ENCODE peak calls at places on chromosomes 1 and 21, in four cellular contexts. L is retina, E is fibroblast of pulmonary artery, N is K562. T is an unnamed sample.

GRCh38 chr1:25182629-25183028 is 49.7 kb downstream of the SYF2 start:
- DNase-seq in L (no peak), E (peak), N (no peak), T (no peak)

GRCh38 chr1:19808351-19808750 is 6.7 kb downstream of the RNF186 start:
- DNase-seq in L (no peak), E (no peak), N (no peak), T (no peak)

GRCh38 chr1:10690484-10690883 is 106.0 kb downstream of the CASZ1 start:
- DNase-seq in L (no peak), E (no peak), N (peak), T (no peak)

GRCh38 chr1:245431706-245432105 is 276.9 kb downstream of the KIF26B start:
- DNase-seq in L (no peak), E (no peak), N (no peak), T (no peak)

GRCh38 chr1:174534789-174535188 is 87.0 kb downstream of the GPR52 start:
- DNase-seq in L (no peak), E (no peak), N (no peak), T (no peak)

GRCh38 chr1:241612533-241613505 is 27.4 kb downstream of the CHML start:
- DNase-seq in L (no peak), E (peak), N (peak), T (no peak)

GRCh38 chr21:39673736-39674135 is 61.0 kb downstream of the B3GALT5 start:
- DNase-seq in L (no peak), E (no peak), N (no peak), T (no peak)

GRCh38 chr1:1782399-1783221 is 4.3 kb upstream of the NADK start:
- DNase-seq in L (peak), E (peak), N (peak), T (peak)

GRCh38 chr1:32993215-32993566 is 28.6 kb upstream of the RNF19B start:
- DNase-seq in L (no peak), E (no peak), N (no peak), T (peak)

GRCh38 chr21:15667824-15668223 is 62.0 kb upstream of the USP25 start:
- DNase-seq in L (no peak), E (no peak), N (no peak), T (no peak)

GRCh38 chr1:39458991-39459390 is 32.4 kb upstream of the BMP8A start:
- DNase-seq in L (no peak), E (no peak), N (no peak), T (no peak)

GRCh38 chr21:14259669-14260458 is 43.9 kb downstream of the RBM11 start:
- DNase-seq in L (peak), E (peak), N (peak), T (peak)

GRCh38 chr1:198203434-198203833 is 46.6 kb downstream of the NEK7 start:
- DNase-seq in L (no peak), E (peak), N (no peak), T (no peak)

GRCh38 chr21:18449586-18449985 is 46.0 kb upstream of the TMPRSS15 start:
- DNase-seq in L (no peak), E (no peak), N (no peak), T (no peak)

GRCh38 chr21:31900121-31900895 is 27.5 kb downstream of the HUNK start:
- DNase-seq in L (no peak), E (no peak), N (no peak), T (no peak)

GRCh38 chr1:106249810-106250209 is 806.7 kb upstream of the PRMT6 start:
- DNase-seq in L (no peak), E (no peak), N (no peak), T (no peak)

GRCh38 chr1:31373897-31374486 is 1.1 kb upstream of the FABP3 start:
- DNase-seq in L (no peak), E (no peak), N (no peak), T (no peak)

GRCh38 chr1:40679165-40679953 is 12.1 kb upstream of the NFYC start:
- DNase-seq in L (no peak), E (no peak), N (no peak), T (no peak)

GRCh38 chr1:203672354-203672753 is 45.7 kb downstream of the ATP2B4 start:
- DNase-seq in L (peak), E (peak), N (no peak), T (no peak)

GRCh38 chr1:155044812-155045690 is 6.1 kb upstream of the ADAM15 start:
- DNase-seq in L (peak), E (peak), N (peak), T (peak)

GRCh38 chr1:10553124-10553523 is 78.4 kb downstream of the PEX14 start:
- DNase-seq in L (peak), E (no peak), N (peak), T (peak)

GRCh38 chr1:198639581-198640235 is 868 bp downstream of the PTPRC start:
- DNase-seq in L (no peak), E (no peak), N (no peak), T (peak)

GRCh38 chr1:3688356-3688755 is 36.0 kb downstream of the TP73 start:
- DNase-seq in L (no peak), E (no peak), N (peak), T (no peak)

GRCh38 chr1:65959896-65960295 is 167.2 kb downstream of the PDE4B start:
- DNase-seq in L (no peak), E (peak), N (no peak), T (peak)

GRCh38 chr1:101382135-101382534 is 145.3 kb downstream of the S1PR1 start:
- DNase-seq in L (no peak), E (no peak), N (no peak), T (no peak)